ENCODE peak calls at places on chromosomes 6 and 20, in eight cellular contexts. R, U, P, A, M, E, I and O are unnamed samples.

GRCh38 chr6:52990342-52990741 is 4.7 kb downstream of the GSTA4 start:
- DNase-seq in R (no peak), U (no peak), P (no peak), A (no peak), M (no peak), E (no peak), I (no peak), O (no peak)

GRCh38 chr20:45230631-45231030 is 9.5 kb downstream of the SEMG2 start:
- DNase-seq in R (no peak), U (no peak), P (no peak), A (no peak), M (no peak), E (no peak), I (no peak), O (no peak)

GRCh38 chr6:135992739-135993138 is 141.2 kb downstream of the PDE7B start:
- DNase-seq in R (no peak), U (no peak), P (no peak), A (no peak), M (no peak), E (no peak), I (no peak), O (no peak)

GRCh38 chr20:21781446-21782075 is 76.1 kb downstream of the PAX1 start:
- DNase-seq in R (no peak), U (no peak), P (no peak), A (no peak), M (no peak), E (no peak), I (no peak), O (no peak)

GRCh38 chr6:79544299-79544927 is 7.2 kb upstream of the LCA5 start:
- DNase-seq in R (no peak), U (no peak), P (no peak), A (no peak), M (no peak), E (no peak), I (no peak), O (no peak)

GRCh38 chr20:49308875-49309274 is 31.0 kb upstream of the ZNFX1 start:
- DNase-seq in R (no peak), U (no peak), P (no peak), A (no peak), M (no peak), E (no peak), I (no peak), O (no peak)

GRCh38 chr6:36337814-36338213 is 1.1 kb upstream of the BNIP5 start:
- DNase-seq in R (peak; percentile 3), U (no peak), P (no peak), A (no peak), M (no peak), E (no peak), I (no peak), O (no peak)

GRCh38 chr6:130632288-130632687 is 194.9 kb upstream of the SMLR1 start:
- DNase-seq in R (no peak), U (no peak), P (no peak), A (no peak), M (no peak), E (no peak), I (no peak), O (no peak)

GRCh38 chr6:35282472-35282871 is 15.1 kb upstream of the DEF6 start:
- DNase-seq in R (no peak), U (no peak), P (no peak), A (no peak), M (no peak), E (no peak), I (no peak), O (no peak)

GRCh38 chr6:108957221-108957620 is 109.0 kb downstream of the ARMC2 start:
- DNase-seq in R (no peak), U (no peak), P (no peak), A (no peak), M (no peak), E (no peak), I (no peak), O (no peak)

GRCh38 chr6:107173779-107174178 is 58.5 kb upstream of the BEND3 start:
- DNase-seq in R (no peak), U (no peak), P (no peak), A (no peak), M (no peak), E (no peak), I (no peak), O (no peak)

GRCh38 chr6:107180114-107180513 is 64.8 kb upstream of the BEND3 start:
- DNase-seq in R (no peak), U (no peak), P (no peak), A (no peak), M (no peak), E (no peak), I (no peak), O (no peak)

GRCh38 chr6:107179004-107179403 is 63.7 kb upstream of the BEND3 start:
- DNase-seq in R (no peak), U (no peak), P (no peak), A (no peak), M (peak; percentile 12), E (no peak), I (no peak), O (no peak)
- TF ChIP-seq CTCF in R (no peak), U (no peak), P (no peak), A (no peak), M (peak; percentile 45), E (no peak), I (no peak), O (peak; percentile 8)

DNA sequence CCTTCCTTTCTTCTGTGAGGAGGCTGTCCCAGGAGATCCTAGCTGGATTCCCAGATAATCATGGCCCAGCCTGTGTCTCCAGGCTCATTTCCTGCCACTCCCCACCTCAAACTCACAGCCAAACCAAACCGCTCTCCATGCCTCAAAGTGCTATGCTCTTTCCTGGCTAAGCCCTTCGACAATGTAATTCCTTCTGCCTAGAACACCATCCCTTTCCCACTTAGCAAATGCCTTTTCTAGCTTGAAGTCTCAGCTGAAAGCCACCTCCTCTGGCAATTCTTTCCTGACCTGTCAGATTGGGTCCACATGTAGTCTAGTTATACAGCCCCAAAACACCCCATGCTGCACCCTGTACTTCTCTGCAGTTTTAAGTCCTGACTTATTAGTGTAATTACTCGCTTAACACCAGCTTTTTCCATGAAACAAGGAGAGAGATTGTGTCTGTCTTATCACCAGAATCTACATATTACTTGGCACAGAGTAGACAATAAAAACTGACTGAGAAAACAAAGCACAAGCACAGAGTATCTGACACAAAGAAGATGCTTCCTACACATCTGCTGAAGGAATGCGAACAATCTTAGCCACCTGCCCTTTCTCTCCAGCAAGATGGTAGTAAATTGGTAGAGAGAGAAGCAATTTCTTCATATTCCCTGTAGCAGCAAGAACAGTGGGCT is 5.4 kb downstream of the TRIM26 start:
- DNase-seq in R (no peak), U (peak; percentile 38), P (no peak), A (no peak), M (no peak), E (no peak), I (no peak), O (no peak)
- H3K4me3 ChIP-seq in R (no peak overlapping the region), U (no peak overlapping the region), P (no peak overlapping the region), A (no peak overlapping the region), M (no peak overlapping the region), E (no peak overlapping the region), I (no peak overlapping the region), O (peak overlapping the region; percentile 4)

GRCh38 chr6:39214846-39215639 is 14.2 kb downstream of the KCNK5 start:
- DNase-seq in R (no peak), U (no peak), P (peak; percentile 79), A (no peak), M (no peak), E (no peak), I (no peak), O (no peak)
- H3K4me1 ChIP-seq in R (peaks cover 5% of the 10 kb centered on the region), U (no peaks in the 10 kb centered on the region), P (peaks cover 96% of the 10 kb centered on the region), A (peaks cover 17% of the 10 kb centered on the region), M (no peaks in the 10 kb centered on the region), E (peaks cover 6% of the 10 kb centered on the region), I (no peaks in the 10 kb centered on the region), O (no peaks in the 10 kb centered on the region)

DNA sequence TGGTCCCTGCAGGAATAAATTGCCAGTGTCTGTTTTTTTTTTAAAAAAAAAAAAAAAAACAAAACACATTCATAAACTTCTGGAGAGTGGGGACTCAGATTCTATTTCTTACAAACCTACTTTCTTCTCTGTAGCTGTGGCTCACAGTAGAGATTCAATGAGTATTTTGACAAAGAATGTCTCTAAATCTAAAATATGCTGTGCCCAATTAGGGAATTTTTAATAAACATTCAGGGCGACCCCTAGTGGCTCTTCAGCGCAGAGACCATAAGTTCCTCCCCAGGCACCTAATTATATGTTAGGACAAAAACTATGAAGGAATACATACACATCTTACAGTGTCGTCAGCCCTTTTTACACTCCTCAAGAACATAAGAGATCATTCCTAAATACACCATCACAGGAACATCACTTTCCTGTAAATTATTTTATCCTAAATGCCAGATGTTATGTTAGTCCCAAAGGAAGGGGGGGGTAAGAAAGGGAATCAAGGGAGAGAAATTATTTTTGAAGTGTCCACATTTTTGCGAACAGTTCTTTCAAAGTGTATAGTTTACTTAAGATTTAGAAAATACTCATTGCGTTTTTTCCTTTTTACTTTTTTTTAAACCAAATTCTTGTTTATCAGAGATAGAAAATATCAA is 21.8 kb upstream of the NAA20 start:
- DNase-seq in R (no peak), U (no peak), P (peak; percentile 32), A (no peak), M (peak; percentile 28), E (no peak), I (peak; percentile 26), O (no peak)
- TF ChIP-seq CTCF in R (peak; percentile 83), U (peak; percentile 83), P (peak; percentile 42), A (peak; percentile 79), M (peak; percentile 80), E (peak; percentile 80), I (peak; percentile 69), O (peak; percentile 79)

GRCh38 chr20:24098886-24099285 is 110.3 kb upstream of the GGTLC1 start:
- DNase-seq in R (no peak), U (no peak), P (no peak), A (no peak), M (no peak), E (no peak), I (no peak), O (no peak)

GRCh38 chr20:24102290-24102689 is 113.7 kb upstream of the GGTLC1 start:
- DNase-seq in R (no peak), U (no peak), P (no peak), A (no peak), M (no peak), E (no peak), I (peak; percentile 12), O (no peak)

GRCh38 chr20:24106155-24106800 is 117.7 kb upstream of the GGTLC1 start:
- DNase-seq in R (no peak), U (no peak), P (no peak), A (no peak), M (no peak), E (no peak), I (no peak), O (no peak)

GRCh38 chr20:24100370-24101011 is 111.9 kb upstream of the GGTLC1 start:
- DNase-seq in R (no peak), U (peak; percentile 38), P (peak; percentile 49), A (no peak), M (peak; percentile 55), E (no peak), I (peak; percentile 66), O (peak; percentile 36)

DNA sequence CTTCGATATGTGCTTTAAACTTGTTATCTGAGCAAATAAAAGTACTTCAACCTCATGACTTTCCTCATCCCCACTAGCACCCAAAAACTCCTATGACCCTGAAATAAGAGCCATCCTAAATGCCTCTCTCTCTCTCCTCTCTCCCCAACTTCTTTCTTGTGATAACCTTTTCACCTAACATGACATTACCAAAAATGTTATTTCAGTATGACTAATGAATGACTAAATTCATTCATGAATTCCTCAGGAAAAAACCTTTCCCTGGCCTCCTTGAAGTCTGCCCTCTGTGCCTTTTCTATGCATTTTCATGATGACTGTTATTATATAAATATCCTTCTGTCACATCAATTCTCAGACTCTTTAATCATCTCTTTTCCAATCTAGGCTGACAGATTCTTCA is 114.2 kb upstream of the GGTLC1 start:
- DNase-seq in R (no peak), U (no peak), P (no peak), A (no peak), M (no peak), E (no peak), I (no peak), O (no peak)
- H3K4me3 ChIP-seq in R (no peak overlapping the region), U (no peak overlapping the region), P (no peak overlapping the region), A (no peak overlapping the region), M (no peak overlapping the region), E (no peak overlapping the region), I (no peak overlapping the region), O (no peak overlapping the region)